ENCODE peak calls at places on chromosomes 2 and 18, in seven cellular contexts. One of them, this sample, is unnamed. For H3K79me1, the result is how much of the 10 kb centered on the place peaks cover.

GRCh38 chr2:102599486-102599885 is 19.9 kb upstream of the SLC9A2 start:
- DNase-seq in neuronal stem cell: no peak
- DNase-seq in mesendoderm: peak
- DNase-seq in H1: no peak
- DNase-seq in H9: peak
- DNase-seq in trophoblast cell: no peak
- DNase-seq in IMR-90: no peak
- DNase-seq in this sample: no peak

GRCh38 chr18:40962784-40963183 is 992.2 kb upstream of the PIK3C3 start:
- DNase-seq in neuronal stem cell: no peak
- DNase-seq in IMR-90: peak
- DNase-seq in H1: no peak
- DNase-seq in H9: no peak
- DNase-seq in trophoblast cell: no peak
- DNase-seq in mesendoderm: no peak
- DNase-seq in this sample: peak

GRCh38 chr2:42101641-42102605 is 54.1 kb downstream of the PKDCC start:
- DNase-seq in trophoblast cell: peak
- DNase-seq in H9: no peak
- DNase-seq in mesendoderm: peak
- DNase-seq in IMR-90: peak
- DNase-seq in H1: peak
- DNase-seq in neuronal stem cell: peak
- DNase-seq in this sample: peak

GRCh38 chr2:176188218-176188968 is at the start of gene HOXD1:
- DNase-seq in H1: peak
- DNase-seq in mesendoderm: peak
- DNase-seq in trophoblast cell: no peak
- DNase-seq in neuronal stem cell: no peak
- DNase-seq in H9: peak
- DNase-seq in IMR-90: no peak
- DNase-seq in this sample: no peak

GRCh38 chr2:177554365-177554764 is 161.8 kb downstream of the AGPS start:
- DNase-seq in H1: no peak
- DNase-seq in mesendoderm: no peak
- DNase-seq in H9: no peak
- DNase-seq in neuronal stem cell: no peak
- DNase-seq in trophoblast cell: no peak
- DNase-seq in IMR-90: no peak
- DNase-seq in this sample: no peak

GRCh38 chr2:2152451-2152850 is 178.6 kb downstream of the MYT1L start:
- DNase-seq in H1: no peak
- DNase-seq in neuronal stem cell: no peak
- DNase-seq in H9: no peak
- DNase-seq in mesendoderm: no peak
- DNase-seq in trophoblast cell: no peak
- DNase-seq in IMR-90: no peak
- DNase-seq in this sample: no peak

GRCh38 chr2:225002039-225002655 is 40.1 kb downstream of the DOCK10 start:
- DNase-seq in mesendoderm: peak
- DNase-seq in IMR-90: peak
- DNase-seq in trophoblast cell: peak
- DNase-seq in neuronal stem cell: peak
- DNase-seq in H9: peak
- DNase-seq in H1: peak
- DNase-seq in this sample: peak

GRCh38 chr2:120108049-120108448 is 95.2 kb downstream of the EPB41L5 start:
- DNase-seq in neuronal stem cell: no peak
- DNase-seq in H9: no peak
- DNase-seq in H1: no peak
- DNase-seq in mesendoderm: no peak
- DNase-seq in IMR-90: peak
- DNase-seq in trophoblast cell: no peak
- DNase-seq in this sample: peak

GRCh38 chr2:48268671-48269070 is 261.3 kb upstream of the STON1 start:
- DNase-seq in mesendoderm: no peak
- DNase-seq in trophoblast cell: peak
- DNase-seq in H9: no peak
- DNase-seq in neuronal stem cell: no peak
- DNase-seq in H1: no peak
- DNase-seq in IMR-90: no peak
- DNase-seq in this sample: no peak

GRCh38 chr2:86556508-86556907 is 6.7 kb downstream of the CHMP3 start:
- DNase-seq in H9: no peak
- DNase-seq in trophoblast cell: no peak
- DNase-seq in H1: no peak
- DNase-seq in IMR-90: no peak
- DNase-seq in neuronal stem cell: no peak
- DNase-seq in mesendoderm: peak
- DNase-seq in this sample: no peak

GRCh38 chr2:75099521-75099922 is 99.8 kb downstream of the TACR1 start:
- DNase-seq in H9: no peak
- DNase-seq in H1: no peak
- DNase-seq in IMR-90: no peak
- DNase-seq in neuronal stem cell: no peak
- DNase-seq in trophoblast cell: no peak
- DNase-seq in mesendoderm: no peak
- DNase-seq in this sample: no peak

GRCh38 chr2:119259296-119259860 is 35.7 kb downstream of the STEAP3 start:
- DNase-seq in neuronal stem cell: peak
- DNase-seq in H1: no peak
- DNase-seq in trophoblast cell: no peak
- DNase-seq in IMR-90: no peak
- DNase-seq in H9: peak
- DNase-seq in mesendoderm: peak
- DNase-seq in this sample: no peak

GRCh38 chr2:101868525-101868924 is 123.2 kb upstream of the IL1R2 start:
- DNase-seq in neuronal stem cell: no peak
- DNase-seq in IMR-90: no peak
- DNase-seq in H1: no peak
- DNase-seq in H9: no peak
- DNase-seq in mesendoderm: no peak
- DNase-seq in trophoblast cell: no peak
- DNase-seq in this sample: no peak

GRCh38 chr18:78774741-78775141 is 204.9 kb upstream of the SALL3 start:
- DNase-seq in H9: no peak
- DNase-seq in mesendoderm: no peak
- DNase-seq in IMR-90: no peak
- DNase-seq in trophoblast cell: no peak
- DNase-seq in H1: no peak
- DNase-seq in neuronal stem cell: no peak
- DNase-seq in this sample: no peak

GRCh38 chr2:8627692-8628085 is 54.2 kb upstream of the ID2 start:
- DNase-seq in neuronal stem cell: no peak
- DNase-seq in trophoblast cell: no peak
- DNase-seq in mesendoderm: no peak
- DNase-seq in IMR-90: no peak
- DNase-seq in H9: no peak
- DNase-seq in H1: no peak
- DNase-seq in this sample: no peak

GRCh38 chr2:171553858-171554257 is 31.6 kb downstream of the CYBRD1 start:
- DNase-seq in H9: peak
- DNase-seq in H1: no peak
- DNase-seq in mesendoderm: peak
- DNase-seq in neuronal stem cell: no peak
- DNase-seq in trophoblast cell: peak
- DNase-seq in IMR-90: no peak
- DNase-seq in this sample: no peak

GRCh38 chr2:133576714-133577113 is 8.5 kb upstream of the NCKAP5 start:
- DNase-seq in H9: no peak
- DNase-seq in neuronal stem cell: no peak
- DNase-seq in trophoblast cell: no peak
- DNase-seq in IMR-90: no peak
- DNase-seq in H1: no peak
- DNase-seq in mesendoderm: no peak
- DNase-seq in this sample: no peak

GRCh38 chr2:143284087-143284675 is 155.0 kb downstream of the ARHGAP15 start:
- DNase-seq in H1: no peak
- DNase-seq in trophoblast cell: peak
- DNase-seq in IMR-90: peak
- DNase-seq in neuronal stem cell: peak
- DNase-seq in H9: no peak
- DNase-seq in mesendoderm: peak
- DNase-seq in this sample: peak

GRCh38 chr2:209334188-209335017 is 89.4 kb upstream of the MAP2 start:
- DNase-seq in trophoblast cell: peak
- DNase-seq in neuronal stem cell: peak
- DNase-seq in H1: peak
- DNase-seq in IMR-90: peak
- DNase-seq in mesendoderm: peak
- DNase-seq in H9: peak
- DNase-seq in this sample: peak

GRCh38 chr2:212451786-212452200 is 86.8 kb downstream of the ERBB4 start:
- DNase-seq in IMR-90: peak
- DNase-seq in trophoblast cell: peak
- DNase-seq in neuronal stem cell: peak
- DNase-seq in H9: no peak
- DNase-seq in H1: no peak
- DNase-seq in mesendoderm: peak
- DNase-seq in this sample: peak

GRCh38 chr2:224127871-224128501 is 88.9 kb upstream of the SERPINE2 start:
- DNase-seq in neuronal stem cell: no peak
- DNase-seq in trophoblast cell: no peak
- DNase-seq in IMR-90: peak
- DNase-seq in mesendoderm: no peak
- DNase-seq in H9: no peak
- DNase-seq in H1: no peak
- DNase-seq in this sample: peak

GRCh38 chr2:31729065-31729439 is 148.3 kb upstream of the SRD5A2 start:
- DNase-seq in mesendoderm: no peak
- DNase-seq in neuronal stem cell: no peak
- DNase-seq in IMR-90: no peak
- DNase-seq in H9: no peak
- DNase-seq in trophoblast cell: no peak
- DNase-seq in H1: no peak
- DNase-seq in this sample: no peak

GRCh38 chr2:65057391-65058052 is 1.3 kb downstream of the CEP68 start:
- DNase-seq in IMR-90: peak
- DNase-seq in H9: no peak
- DNase-seq in neuronal stem cell: no peak
- DNase-seq in trophoblast cell: no peak
- DNase-seq in mesendoderm: no peak
- DNase-seq in H1: no peak
- DNase-seq in this sample: no peak

GRCh38 chr2:195531754-195532153 is 125.3 kb upstream of the SLC39A10 start:
- DNase-seq in H9: no peak
- DNase-seq in mesendoderm: no peak
- DNase-seq in H1: no peak
- DNase-seq in trophoblast cell: no peak
- DNase-seq in IMR-90: peak
- DNase-seq in neuronal stem cell: no peak
- DNase-seq in this sample: no peak

GRCh38 chr18:3688682-3689081 is 238.7 kb downstream of the TGIF1 start:
- DNase-seq in H9: peak
- DNase-seq in H1: no peak
- DNase-seq in trophoblast cell: peak
- DNase-seq in neuronal stem cell: no peak
- DNase-seq in mesendoderm: peak
- DNase-seq in IMR-90: peak
- DNase-seq in this sample: peak

GRCh38 chr2:72116081-72116533 is 31.6 kb downstream of the CYP26B1 start:
- DNase-seq in mesendoderm: peak
- DNase-seq in H1: peak
- DNase-seq in IMR-90: no peak
- DNase-seq in H9: peak
- DNase-seq in trophoblast cell: peak
- DNase-seq in neuronal stem cell: no peak
- DNase-seq in this sample: no peak

GRCh38 chr2:228927028-228928010 is 343.8 kb downstream of the PID1 start:
- DNase-seq in H1: no peak
- DNase-seq in trophoblast cell: no peak
- DNase-seq in IMR-90: no peak
- DNase-seq in H9: no peak
- DNase-seq in mesendoderm: no peak
- DNase-seq in neuronal stem cell: no peak
- DNase-seq in this sample: no peak

GRCh38 chr2:40150206-40150765 is 301.6 kb downstream of the SLC8A1 start:
- DNase-seq in neuronal stem cell: peak
- DNase-seq in mesendoderm: no peak
- DNase-seq in trophoblast cell: no peak
- DNase-seq in H1: no peak
- DNase-seq in H9: no peak
- DNase-seq in IMR-90: no peak
- DNase-seq in this sample: no peak
- H3K79me1 ChIP-seq in neuronal stem cell: under half
- H3K79me1 ChIP-seq in mesendoderm: under half
- H3K79me1 ChIP-seq in trophoblast cell: under half
- H3K79me1 ChIP-seq in H1: under half
- H3K79me1 ChIP-seq in H9: under half
- H3K79me1 ChIP-seq in IMR-90: under half
- H3K79me1 ChIP-seq in this sample: under half

DNA sequence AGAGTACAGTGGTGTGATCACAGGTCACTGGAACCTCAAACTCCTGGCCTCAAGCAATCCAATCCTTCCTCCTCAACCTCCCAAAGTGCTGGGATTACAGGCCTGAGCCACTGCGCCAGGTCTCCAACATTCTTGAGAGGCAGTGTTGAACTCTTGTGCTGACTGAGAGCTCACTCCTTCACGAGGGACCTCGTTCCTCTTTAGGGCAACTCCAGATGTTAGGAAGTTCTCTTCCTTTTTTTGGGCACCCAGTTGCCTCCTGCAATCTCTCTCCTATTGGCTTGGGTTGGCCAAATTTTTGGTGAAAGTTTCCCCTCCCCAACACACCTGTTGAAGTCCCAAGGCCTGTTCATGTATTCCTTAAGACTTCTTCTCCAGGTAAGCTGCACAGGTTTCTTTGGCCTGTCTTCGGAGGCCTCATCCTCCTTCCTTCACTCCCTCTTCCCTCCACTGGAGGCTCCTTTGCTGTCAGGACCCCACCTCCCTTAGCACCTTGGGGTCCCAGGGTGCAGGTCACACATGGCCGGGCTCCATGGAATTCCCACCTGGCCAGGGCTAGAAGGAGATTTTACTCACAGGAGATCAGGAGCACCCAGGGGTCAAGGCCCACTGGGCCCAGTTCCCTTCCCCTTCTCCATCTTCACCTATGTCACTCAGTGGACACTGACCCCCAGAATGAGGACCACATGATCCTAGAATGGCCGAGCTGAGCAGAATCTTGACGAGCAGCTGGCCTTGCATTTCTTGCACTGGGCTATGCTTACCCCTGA is 94.6 kb upstream of the SMAD2 start:
- DNase-seq in neuronal stem cell: no peak
- DNase-seq in H9: no peak
- DNase-seq in IMR-90: no peak
- DNase-seq in mesendoderm: no peak
- DNase-seq in H1: no peak
- DNase-seq in trophoblast cell: no peak
- DNase-seq in this sample: no peak
- H3K79me1 ChIP-seq in neuronal stem cell: under half
- H3K79me1 ChIP-seq in H9: under half
- H3K79me1 ChIP-seq in IMR-90: under half
- H3K79me1 ChIP-seq in mesendoderm: under half
- H3K79me1 ChIP-seq in H1: under half
- H3K79me1 ChIP-seq in trophoblast cell: under half
- H3K79me1 ChIP-seq in this sample: under half

GRCh38 chr18:63185979-63186378 is 133.6 kb downstream of the BCL2 start:
- DNase-seq in neuronal stem cell: no peak
- DNase-seq in H9: no peak
- DNase-seq in H1: no peak
- DNase-seq in IMR-90: peak
- DNase-seq in trophoblast cell: no peak
- DNase-seq in mesendoderm: no peak
- DNase-seq in this sample: peak
- H3K79me1 ChIP-seq in neuronal stem cell: under half
- H3K79me1 ChIP-seq in H9: under half
- H3K79me1 ChIP-seq in H1: under half
- H3K79me1 ChIP-seq in IMR-90: under half
- H3K79me1 ChIP-seq in trophoblast cell: under half
- H3K79me1 ChIP-seq in mesendoderm: under half
- H3K79me1 ChIP-seq in this sample: under half

GRCh38 chr2:67652679-67653078 is 255.5 kb downstream of the ETAA1 start:
- DNase-seq in IMR-90: no peak
- DNase-seq in H1: no peak
- DNase-seq in mesendoderm: no peak
- DNase-seq in trophoblast cell: no peak
- DNase-seq in H9: no peak
- DNase-seq in neuronal stem cell: no peak
- DNase-seq in this sample: no peak
- H3K79me1 ChIP-seq in IMR-90: under half
- H3K79me1 ChIP-seq in H1: under half
- H3K79me1 ChIP-seq in mesendoderm: under half
- H3K79me1 ChIP-seq in trophoblast cell: under half
- H3K79me1 ChIP-seq in H9: under half
- H3K79me1 ChIP-seq in neuronal stem cell: under half
- H3K79me1 ChIP-seq in this sample: under half